ENCODE peak calls at places on chromosomes 5 and 9, in four cellular contexts. C, T, I and E are unnamed samples.

GRCh38 chr9:13800776-13801175 is 513.2 kb downstream of the NFIB start:
- DNase-seq in C (no peak), T (no peak), I (no peak), E (no peak)

GRCh38 chr9:77426712-77427111 is 221.4 kb downstream of the GNA14 start:
- DNase-seq in C (no peak), T (no peak), I (no peak), E (no peak)

GRCh38 chr5:112036206-112036605 is 279.2 kb upstream of the NREP start:
- DNase-seq in C (no peak), T (no peak), I (no peak), E (no peak)

GRCh38 chr9:86867658-86868313 is 79.5 kb downstream of the GAS1 start:
- DNase-seq in C (peak), T (no peak), I (no peak), E (no peak)

GRCh38 chr5:115246361-115246991 is 16.2 kb downstream of the PGGT1B start:
- DNase-seq in C (peak), T (peak), I (no peak), E (no peak)

GRCh38 chr9:127899200-127899943 is at the start of gene ST6GALNAC6:
- DNase-seq in C (peak), T (peak), I (peak), E (no peak)

GRCh38 chr5:79512692-79513518 is 1.0 kb downstream of the HOMER1 start:
- DNase-seq in C (peak), T (peak), I (no peak), E (no peak)

GRCh38 chr9:99964336-99964735 is 57.9 kb downstream of the STX17 start:
- DNase-seq in C (no peak), T (no peak), I (no peak), E (no peak)

GRCh38 chr5:92939428-92939827 is 641.6 kb downstream of the NR2F1-AS1 start:
- DNase-seq in C (no peak), T (no peak), I (no peak), E (no peak)

GRCh38 chr9:121895836-121896544 is 197.1 kb downstream of the TTLL11 start:
- DNase-seq in C (peak), T (no peak), I (no peak), E (no peak)
- TF ChIP-seq CTCF in C (no peak), T (no peak), I (no peak), E (no peak)

GRCh38 chr9:38705917-38706316 is 14.0 kb downstream of the FAM240B start:
- DNase-seq in C (no peak), T (no peak), I (no peak), E (no peak)

GRCh38 chr9:38708759-38709158 is 11.2 kb downstream of the FAM240B start:
- DNase-seq in C (peak), T (no peak), I (no peak), E (no peak)

GRCh38 chr9:38706493-38706892 is 13.4 kb downstream of the FAM240B start:
- DNase-seq in C (no peak), T (no peak), I (no peak), E (no peak)

GRCh38 chr9:38713426-38713825 is 6.5 kb downstream of the FAM240B start:
- DNase-seq in C (peak), T (peak), I (no peak), E (no peak)

DNA sequence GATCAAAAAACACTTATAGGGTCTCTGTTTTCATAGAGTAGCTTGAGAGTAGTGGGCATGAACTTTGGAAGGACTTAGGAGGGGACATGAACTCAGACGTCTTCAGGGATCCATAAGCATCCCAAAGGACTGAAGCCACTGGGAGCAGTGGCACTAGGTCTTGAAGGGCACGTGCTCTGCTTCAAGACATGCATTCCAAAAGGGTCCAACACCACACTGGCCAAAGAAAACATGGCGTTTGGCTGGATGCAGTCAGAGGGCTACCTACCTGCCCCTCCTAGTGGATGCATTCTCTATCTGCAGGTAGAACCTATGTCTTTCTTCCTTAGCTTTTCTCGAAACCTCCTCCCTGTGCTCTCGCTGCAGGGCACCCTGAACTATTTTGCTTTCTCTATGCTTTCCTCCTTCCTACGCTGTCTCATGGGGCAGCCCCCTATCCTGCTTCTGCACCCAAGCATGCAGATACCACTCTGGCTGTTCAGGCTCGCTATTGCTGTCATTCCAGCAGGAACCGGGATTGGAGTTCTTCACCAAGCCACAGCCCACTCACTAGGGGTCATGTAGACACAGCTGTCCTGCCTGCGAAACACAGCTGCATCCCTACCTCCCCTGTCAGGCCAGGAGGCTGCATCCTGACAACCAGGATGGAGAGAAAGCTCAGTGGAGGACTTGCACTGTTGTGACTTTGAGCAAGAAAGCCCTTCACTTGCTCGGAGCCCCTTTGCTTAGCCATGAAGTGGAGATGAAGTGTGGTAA is 11.9 kb downstream of the FAM240B start:
- DNase-seq in C (no peak), T (no peak), I (no peak), E (no peak)
- TF ChIP-seq CTCF in C (peak), T (no peak), I (no peak), E (no peak)

GRCh38 chr5:176356179-176356566 is 5.4 kb downstream of the KIAA1191 start:
- DNase-seq in C (no peak), T (no peak), I (no peak), E (no peak)

GRCh38 chr5:176359658-176360057 is 1.9 kb downstream of the KIAA1191 start:
- DNase-seq in C (no peak), T (no peak), I (no peak), E (no peak)

GRCh38 chr5:176352116-176352878 is 9.3 kb downstream of the KIAA1191 start:
- DNase-seq in C (no peak), T (no peak), I (no peak), E (no peak)

GRCh38 chr5:176353533-176353932 is 8.0 kb downstream of the KIAA1191 start:
- DNase-seq in C (no peak), T (no peak), I (no peak), E (no peak)

DNA sequence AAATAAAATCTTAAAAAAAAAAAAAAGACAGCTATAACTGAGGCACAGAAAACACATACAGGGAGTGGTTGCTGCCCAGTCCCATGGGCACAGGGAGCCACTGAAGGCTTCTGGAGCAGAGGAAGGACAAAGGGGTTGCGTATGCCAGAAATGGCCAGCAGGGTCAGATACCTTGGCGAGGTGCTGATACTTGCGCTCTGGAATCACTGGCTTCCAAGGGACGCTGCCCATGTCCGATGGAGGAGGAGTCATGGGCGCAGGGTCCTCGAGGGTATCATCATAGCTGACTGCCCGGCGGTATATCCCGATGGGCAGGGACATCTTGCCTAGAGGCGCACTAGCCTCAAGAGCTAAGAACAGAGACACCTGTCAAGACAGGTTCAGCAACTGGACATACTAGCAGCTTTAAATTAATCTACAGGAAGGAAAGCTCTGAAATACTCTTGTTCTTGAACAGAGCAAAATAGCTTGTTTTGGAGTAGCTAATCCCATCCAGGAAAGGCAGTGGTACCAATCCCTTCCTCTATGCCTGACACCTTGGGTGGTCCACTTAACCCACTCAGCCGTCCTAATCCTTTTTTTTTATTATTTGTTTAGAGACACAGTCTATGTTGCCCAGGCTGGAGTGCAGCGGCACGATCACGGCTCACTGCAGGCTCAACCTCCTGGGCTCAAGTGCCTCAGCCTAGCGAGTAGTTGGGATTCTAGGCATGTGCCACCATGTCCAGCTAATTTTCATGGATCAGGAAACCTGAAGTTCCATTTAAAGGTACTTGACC is 6.0 kb downstream of the KIAA1191 start:
- DNase-seq in C (no peak), T (no peak), I (no peak), E (no peak)
- TF ChIP-seq CTCF in C (no peak), T (no peak), I (no peak), E (no peak)

GRCh38 chr5:96994493-96994892 is 58.6 kb downstream of the LNPEP start:
- DNase-seq in C (no peak), T (no peak), I (no peak), E (no peak)

GRCh38 chr5:97000391-97000790 is 64.5 kb downstream of the LNPEP start:
- DNase-seq in C (no peak), T (no peak), I (no peak), E (no peak)

GRCh38 chr5:96999856-97000255 is 64.0 kb downstream of the LNPEP start:
- DNase-seq in C (no peak), T (no peak), I (no peak), E (no peak)

GRCh38 chr5:96995419-96995818 is 59.5 kb downstream of the LNPEP start:
- DNase-seq in C (no peak), T (no peak), I (no peak), E (no peak)

DNA sequence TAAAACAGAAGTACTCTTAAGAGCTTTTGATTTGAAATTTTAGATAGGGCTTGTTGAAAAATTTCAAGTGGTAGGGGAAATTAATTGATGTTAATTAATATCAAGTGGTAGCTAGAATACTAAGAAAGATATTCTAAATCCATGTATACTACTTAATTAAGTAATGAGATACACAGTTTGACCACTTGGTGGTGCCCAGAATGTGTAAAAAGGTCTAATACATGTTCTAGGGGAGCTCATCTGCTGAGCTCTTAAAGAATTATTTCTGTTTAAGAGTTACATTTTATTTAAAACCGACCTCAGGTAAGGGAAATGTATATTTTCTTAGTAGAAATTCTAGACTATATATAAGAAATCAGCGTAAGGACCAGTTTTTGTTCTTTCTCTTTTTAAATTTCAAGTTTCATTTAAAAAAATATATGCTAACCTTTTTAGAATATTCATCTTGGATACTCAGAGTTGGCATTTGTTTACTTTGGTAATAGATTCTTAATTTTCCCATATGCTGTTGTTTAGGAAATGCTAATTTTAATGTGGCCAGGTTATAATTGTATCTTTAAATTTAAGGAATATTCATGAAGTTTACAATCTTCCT is 61.5 kb downstream of the LNPEP start:
- DNase-seq in C (peak), T (peak), I (no peak), E (no peak)
- TF ChIP-seq CTCF in C (peak), T (peak), I (peak), E (peak)

GRCh38 chr5:74943905-74944304 is 77.7 kb upstream of the FAM169A start:
- DNase-seq in C (no peak), T (no peak), I (no peak), E (no peak)
- TF ChIP-seq CTCF in C (peak), T (peak), I (peak), E (no peak)

DNA sequence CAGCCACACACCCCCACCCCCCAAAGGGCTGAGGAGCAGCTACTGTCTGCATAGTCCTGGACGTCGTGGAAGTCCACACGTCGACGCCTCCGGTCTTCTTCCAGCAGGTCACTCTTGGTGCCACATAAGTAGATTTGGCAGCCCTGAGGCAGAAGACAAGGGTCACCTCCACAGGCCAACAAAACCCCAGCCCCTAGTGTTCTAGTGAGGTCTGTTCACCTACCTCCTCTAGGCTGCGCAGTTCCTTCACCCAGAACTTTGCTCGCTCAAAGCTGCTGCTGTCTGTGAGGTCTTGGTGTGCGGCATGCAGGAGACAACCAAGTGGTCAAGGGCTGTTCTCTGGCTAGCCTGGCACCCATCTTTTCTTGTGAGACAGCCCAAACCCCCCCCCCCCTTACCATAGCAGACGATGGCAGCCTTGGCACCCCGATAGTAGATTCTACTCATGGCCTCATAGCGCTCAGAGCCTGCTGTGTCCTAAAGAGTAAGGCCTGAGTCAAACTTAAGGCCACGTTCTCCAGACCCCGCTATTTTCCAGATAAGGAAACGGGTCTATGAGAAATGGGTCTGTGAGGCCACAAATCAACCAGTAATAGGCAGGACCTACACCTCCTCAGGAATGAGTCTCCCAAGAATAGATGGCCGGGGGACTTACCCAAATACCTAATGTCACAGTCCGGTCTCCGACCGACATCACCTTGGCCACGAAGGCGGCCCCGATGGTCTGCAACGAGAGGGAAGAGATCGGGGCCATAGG is 987 bp downstream of the RAB24 start:
- DNase-seq in C (peak), T (no peak), I (no peak), E (no peak)
- TF ChIP-seq CTCF in C (peak), T (no peak), I (no peak), E (no peak)

GRCh38 chr5:43231977-43232376 is 40.0 kb downstream of the NIM1K start:
- DNase-seq in C (no peak), T (no peak), I (no peak), E (no peak)
- TF ChIP-seq CTCF in C (peak), T (no peak), I (no peak), E (no peak)

GRCh38 chr5:65482727-65483473 is 1.2 kb upstream of the ADAMTS6 start:
- DNase-seq in C (peak), T (peak), I (peak), E (no peak)

GRCh38 chr5:65480306-65480865 is 1.3 kb downstream of the ADAMTS6 start:
- DNase-seq in C (peak), T (peak), I (peak), E (no peak)

GRCh38 chr5:65481171-65481575 is 547 bp downstream of the ADAMTS6 start:
- DNase-seq in C (peak), T (peak), I (no peak), E (no peak)

GRCh38 chr5:65482280-65482726 is 583 bp upstream of the ADAMTS6 start:
- DNase-seq in C (peak), T (peak), I (no peak), E (no peak)

GRCh38 chr5:65481635-65482271 is at the start of gene ADAMTS6:
- DNase-seq in C (peak), T (peak), I (peak), E (peak)
- TF ChIP-seq CTCF in C (no peak), T (no peak), I (no peak), E (no peak)

DNA sequence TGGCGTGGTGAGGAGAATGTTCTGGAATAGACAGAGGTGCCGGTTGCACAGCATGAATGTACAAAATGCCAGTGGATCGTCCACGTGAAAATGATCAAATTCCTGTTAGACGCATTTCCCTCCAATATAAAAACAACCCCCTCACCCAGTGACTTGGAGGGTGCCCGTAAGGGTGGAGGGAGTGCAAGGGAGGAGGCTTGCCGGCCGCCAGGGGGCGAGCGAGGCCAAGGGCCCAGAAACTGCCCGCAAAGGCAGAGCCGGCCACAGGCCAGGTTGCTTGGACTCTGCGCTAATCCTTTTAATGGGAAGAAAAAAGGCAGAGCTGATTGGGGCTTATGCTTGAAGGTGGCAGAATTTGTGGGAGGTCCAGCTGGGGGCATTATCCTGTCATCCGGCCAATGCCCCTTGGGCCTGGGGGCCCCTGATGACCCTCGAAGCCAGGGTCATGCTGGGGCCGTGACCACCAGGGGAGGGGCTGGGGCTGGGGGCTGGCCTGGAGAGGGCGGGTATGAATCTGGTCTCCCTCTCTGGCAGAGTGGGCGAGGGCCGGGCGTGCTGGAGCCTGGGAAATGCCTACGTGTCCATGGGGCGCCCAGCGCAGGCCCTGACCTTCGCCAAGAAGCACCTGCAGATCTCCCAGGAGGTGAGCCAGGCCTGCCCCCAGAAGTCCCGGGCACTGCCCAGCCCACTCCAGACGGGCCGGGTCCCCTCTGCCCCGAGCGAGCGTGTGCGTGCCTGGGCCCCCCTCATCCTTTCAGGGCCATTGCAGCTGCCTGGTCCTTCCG is 12.0 kb downstream of the GPSM1 start:
- DNase-seq in C (peak), T (peak), I (peak), E (no peak)
- TF ChIP-seq CTCF in C (peak), T (peak), I (peak), E (peak)